ENCODE peak calls at places on chromosomes 6 and 20, in six cellular contexts. C is T follicular helper cell, H is ovary, O is immature natural killer cell, S is HS-5, Y is posterior cingulate gyrus. G is an unnamed sample.

GRCh38 chr6:103820148-103820547 is 1039.6 kb downstream of the HACE1 start:
- DNase-seq in C (no peak), H (no peak), O (no peak), S (no peak), Y (no peak), G (no peak)

GRCh38 chr6:3031857-3032256 is 32.2 kb downstream of the NQO2 start:
- DNase-seq in C (no peak), H (no peak), O (no peak), S (no peak), Y (no peak), G (no peak)

GRCh38 chr6:48765352-48765961 is 654.5 kb upstream of the PTCHD4 start:
- DNase-seq in C (no peak), H (no peak), O (no peak), S (no peak), Y (no peak), G (peak)

GRCh38 chr6:43669922-43670622 is 17.5 kb downstream of the MRPS18A start:
- DNase-seq in C (no peak), H (no peak), O (no peak), S (no peak), Y (no peak), G (no peak)

GRCh38 chr6:32192608-32193039 is at the start of gene GPSM3:
- DNase-seq in C (peak), H (no peak), O (peak), S (no peak), Y (no peak), G (no peak)

GRCh38 chr6:166003569-166003968 is 164.1 kb downstream of the TBXT start:
- DNase-seq in C (no peak), H (no peak), O (no peak), S (no peak), Y (no peak), G (no peak)

GRCh38 chr20:63854766-63855362 is 6.4 kb upstream of the ABHD16B start:
- DNase-seq in C (no peak), H (peak), O (no peak), S (no peak), Y (no peak), G (no peak)

GRCh38 chr6:31462026-31462963 is 35.6 kb upstream of the MICB start:
- DNase-seq in C (no peak), H (no peak), O (no peak), S (no peak), Y (no peak), G (peak)

GRCh38 chr6:170048615-170049256 is 242.1 kb downstream of the DLL1 start:
- DNase-seq in C (no peak), H (peak), O (no peak), S (peak), Y (peak), G (no peak)

GRCh38 chr6:148723484-148723883 is 23.3 kb upstream of the UST start:
- DNase-seq in C (no peak), H (no peak), O (no peak), S (peak), Y (no peak), G (no peak)

GRCh38 chr6:13985663-13986325 is 61.0 kb downstream of the RNF182 start:
- DNase-seq in C (no peak), H (no peak), O (no peak), S (no peak), Y (no peak), G (no peak)

GRCh38 chr6:127299522-127300240 is 33.0 kb downstream of the RNF146 start:
- DNase-seq in C (no peak), H (no peak), O (no peak), S (no peak), Y (no peak), G (no peak)

GRCh38 chr20:48820649-48820973 is 7.2 kb downstream of the PREX1 start:
- DNase-seq in C (no peak), H (no peak), O (no peak), S (no peak), Y (no peak), G (no peak)

GRCh38 chr6:89242574-89243330 is 25.6 kb upstream of the GABRR1 start:
- DNase-seq in C (no peak), H (no peak), O (peak), S (peak), Y (no peak), G (no peak)

GRCh38 chr6:113447088-113447831 is 409.9 kb upstream of the MARCKS start:
- DNase-seq in C (no peak), H (no peak), O (no peak), S (peak), Y (no peak), G (peak)

GRCh38 chr6:53805725-53806124 is 10.9 kb downstream of the LRRC1 start:
- DNase-seq in C (no peak), H (no peak), O (no peak), S (no peak), Y (no peak), G (no peak)

GRCh38 chr6:48229849-48230248 is 118.9 kb upstream of the PTCHD4 start:
- DNase-seq in C (no peak), H (no peak), O (no peak), S (no peak), Y (no peak), G (no peak)

GRCh38 chr6:157227202-157228166 is 95.8 kb downstream of the TMEM242 start:
- DNase-seq in C (no peak), H (no peak), O (no peak), S (no peak), Y (no peak), G (no peak)

GRCh38 chr6:148192310-148192709 is 150.3 kb upstream of the SASH1 start:
- DNase-seq in C (no peak), H (no peak), O (no peak), S (peak), Y (no peak), G (peak)

GRCh38 chr20:63636752-63637633 is 10.1 kb upstream of the GMEB2 start:
- DNase-seq in C (no peak), H (no peak), O (no peak), S (no peak), Y (no peak), G (no peak)

GRCh38 chr6:11042750-11043551 is 1.2 kb downstream of the ELOVL2 start:
- DNase-seq in C (no peak), H (no peak), O (peak), S (no peak), Y (no peak), G (peak)

GRCh38 chr6:17059820-17060219 is 42.0 kb upstream of the STMND1 start:
- DNase-seq in C (no peak), H (no peak), O (no peak), S (no peak), Y (no peak), G (no peak)